ENCODE peak calls at places on chromosomes 4 and X, in eight cellular contexts. M, K, H, I, A, N, F and T are unnamed samples. For H3K36me3, the result is how much of the 10 kb centered on the place peaks cover.

GRCh38 chrX:46991664-46992063 is 79.4 kb downstream of the JADE3 start:
- DNase-seq in K (peak), I (no peak), M (no peak), N (no peak), A (no peak), H (peak), F (no peak), T (no peak)

GRCh38 chrX:34300871-34301270 is 168.8 kb upstream of the FAM47A start:
- DNase-seq in A (no peak), K (peak), H (peak), M (peak), N (no peak), F (no peak), I (peak), T (peak)

GRCh38 chr4:52914051-52914605 is 52.0 kb downstream of the RASL11B start:
- DNase-seq in H (no peak), N (no peak), K (no peak), F (peak), A (no peak), I (no peak), M (no peak), T (no peak)

GRCh38 chr4:6893449-6894085 is 16.1 kb upstream of the TBC1D14 start:
- DNase-seq in F (no peak), H (no peak), K (no peak), N (peak), M (no peak), A (no peak), I (no peak), T (no peak)

GRCh38 chr4:187469627-187470026 is 525.9 kb upstream of the ZFP42 start:
- DNase-seq in F (no peak), I (no peak), H (no peak), M (no peak), K (no peak), N (no peak), A (no peak), T (no peak)

GRCh38 chrX:65643046-65643785 is 24.2 kb upstream of the MSN start:
- DNase-seq in N (no peak), I (no peak), F (peak), M (no peak), K (no peak), H (no peak), A (no peak), T (no peak)

GRCh38 chrX:55738969-55739368 is 21.4 kb downstream of the RRAGB start:
- DNase-seq in I (no peak), M (no peak), A (no peak), H (no peak), N (no peak), F (no peak), K (no peak), T (no peak)

GRCh38 chr4:143178923-143179322 is 5.8 kb upstream of the USP38 start:
- DNase-seq in N (no peak), A (no peak), F (no peak), K (no peak), I (no peak), M (no peak), H (no peak), T (no peak)

GRCh38 chr4:48016141-48017107 is at the start of the genes CNGA1 and NIPAL1:
- DNase-seq in H (peak), K (peak), F (peak), I (peak), A (peak), N (peak), M (peak), T (peak)

GRCh38 chr4:118282692-118283091 is 70.1 kb downstream of the PRSS12 start:
- DNase-seq in A (no peak), N (no peak), M (no peak), F (peak), K (no peak), I (no peak), H (peak), T (no peak)

GRCh38 chrX:105975382-105975781 is 63.1 kb downstream of the SERPINA7 start:
- DNase-seq in F (no peak), H (no peak), K (no peak), N (no peak), M (no peak), A (no peak), I (no peak), T (peak)

GRCh38 chr4:93394488-93395185 is 433.9 kb upstream of the ATOH1 start:
- DNase-seq in M (no peak), F (no peak), H (no peak), I (no peak), A (no peak), K (no peak), N (no peak), T (no peak)

GRCh38 chr4:102687373-102687981 is 73.3 kb downstream of the MANBA start:
- DNase-seq in F (peak), A (no peak), N (no peak), H (no peak), I (peak), M (no peak), K (no peak), T (no peak)

GRCh38 chr4:39729557-39729956 is 31.6 kb downstream of the UBE2K start:
- DNase-seq in A (no peak), M (no peak), F (no peak), H (no peak), I (no peak), K (no peak), N (no peak), T (no peak)

GRCh38 chrX:19670854-19671620 is 155.7 kb upstream of the MAP3K15 start:
- DNase-seq in F (peak), H (peak), A (no peak), K (no peak), M (no peak), N (peak), I (peak), T (peak)

GRCh38 chr4:40525811-40526598 is 103.7 kb downstream of the RBM47 start:
- DNase-seq in K (no peak), F (peak), N (no peak), A (no peak), I (peak), M (peak), H (peak), T (no peak)

GRCh38 chr4:25919676-25920075 is 5.7 kb downstream of the SMIM20 start:
- DNase-seq in F (no peak), M (peak), K (no peak), H (no peak), I (no peak), N (peak), A (no peak), T (no peak)

GRCh38 chrX:1420371-1420770 is 28.5 kb upstream of the SLC25A6 start:
- DNase-seq in N (no peak), H (no peak), M (no peak), A (peak), I (no peak), K (no peak), F (no peak), T (no peak)

GRCh38 chr4:37682701-37683401 is 3.3 kb downstream of the RELL1 start:
- DNase-seq in M (no peak), A (no peak), N (no peak), I (no peak), F (no peak), K (no peak), H (no peak), T (no peak)

GRCh38 chr4:84738622-84739021 is 155.7 kb downstream of the CDS1 start:
- DNase-seq in A (no peak), F (no peak), K (no peak), H (no peak), I (no peak), N (no peak), M (no peak), T (no peak)

GRCh38 chr4:84737656-84738055 is 154.7 kb downstream of the CDS1 start:
- DNase-seq in K (no peak), F (no peak), M (no peak), I (no peak), N (no peak), A (no peak), H (peak), T (no peak)

GRCh38 chr4:84740071-84740470 is 157.1 kb downstream of the CDS1 start:
- DNase-seq in F (no peak), N (no peak), H (no peak), A (no peak), K (no peak), M (no peak), I (no peak), T (no peak)
- H3K36me3 ChIP-seq in F (under half), N (under half), H (half or more), A (half or more), K (half or more), M (under half), I (under half), T (half or more)

DNA sequence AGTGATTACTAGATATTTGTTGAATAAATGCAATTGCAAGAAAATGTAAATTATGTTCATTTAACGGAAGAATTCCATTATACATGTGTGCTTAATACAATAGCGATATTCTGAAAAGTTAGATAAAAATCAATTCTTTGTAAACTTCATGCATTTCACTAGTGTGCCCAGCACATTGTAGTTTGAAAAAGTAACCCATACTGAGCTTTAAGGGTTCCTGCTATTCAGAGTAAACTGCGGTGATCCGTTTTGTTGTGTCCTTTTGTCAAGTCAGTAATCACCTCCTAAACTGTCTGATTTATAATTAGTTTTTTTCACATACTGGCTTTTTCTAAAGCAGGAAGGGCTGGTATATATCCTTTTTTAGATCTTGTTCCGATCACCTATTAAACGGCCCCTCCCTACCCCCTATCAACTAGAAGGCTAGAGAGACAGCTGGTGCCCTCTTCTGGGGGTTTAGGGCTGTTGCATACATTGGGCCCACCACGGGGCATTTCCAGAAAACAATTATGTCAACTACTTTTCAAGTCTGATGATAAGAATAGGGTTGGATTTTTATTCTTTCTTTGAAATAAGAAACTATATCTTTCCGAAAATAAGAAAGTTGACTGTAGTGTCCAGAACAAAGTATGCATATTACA is 7.0 kb upstream of the BMP15 start:
- DNase-seq in H (peak), A (no peak), K (peak), N (no peak), M (peak), F (peak), I (no peak), T (peak)
- H3K4me3 ChIP-seq in H (no peak), A (peak), K (no peak), N (no peak), M (no peak), F (no peak), I (no peak), T (peak)

GRCh38 chrX:153948847-153949819 is 4.7 kb upstream of the RENBP start:
- DNase-seq in F (no peak), H (no peak), A (no peak), M (no peak), N (no peak), K (no peak), I (no peak), T (no peak)

GRCh38 chrX:153945956-153946909 is 1.8 kb upstream of the RENBP start:
- DNase-seq in H (no peak), F (no peak), I (no peak), M (no peak), N (no peak), K (no peak), A (no peak), T (no peak)

GRCh38 chrX:153946910-153947769 is 2.7 kb upstream of the RENBP start:
- DNase-seq in F (peak), I (no peak), H (peak), M (peak), A (peak), K (peak), N (peak), T (peak)

GRCh38 chrX:153944800-153945150 is 332 bp upstream of the RENBP start:
- DNase-seq in H (no peak), N (no peak), M (no peak), I (no peak), K (no peak), A (no peak), F (no peak), T (no peak)

DNA sequence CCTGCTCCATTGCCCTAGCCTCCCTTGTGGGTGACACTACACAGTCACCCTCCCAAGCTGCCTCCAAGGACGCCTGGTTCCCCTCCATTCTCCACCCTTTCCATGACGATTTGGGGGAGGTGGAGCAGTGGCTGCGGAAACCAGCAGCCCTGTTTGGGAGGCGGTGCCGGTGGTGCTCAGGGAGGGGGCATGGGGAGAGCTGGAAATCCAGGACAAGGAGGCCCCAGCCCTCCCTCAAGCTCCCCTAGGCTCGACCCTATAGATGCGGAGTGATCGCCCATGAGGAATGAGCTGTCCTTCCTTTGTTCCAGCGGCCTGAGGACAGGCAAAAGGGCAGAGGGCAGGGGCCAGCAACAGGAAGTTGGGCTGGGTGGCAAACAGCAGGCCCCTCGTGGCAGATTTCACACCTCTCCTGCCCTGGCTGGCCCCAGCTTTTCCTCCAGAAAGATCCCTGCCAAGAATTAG is 3.6 kb upstream of the RENBP start:
- DNase-seq in A (no peak), M (no peak), N (no peak), H (no peak), F (no peak), I (no peak), K (no peak), T (no peak)
- H3K36me3 ChIP-seq in A (under half), M (half or more), N (under half), H (under half), F (under half), I (under half), K (half or more), T (under half)

DNA sequence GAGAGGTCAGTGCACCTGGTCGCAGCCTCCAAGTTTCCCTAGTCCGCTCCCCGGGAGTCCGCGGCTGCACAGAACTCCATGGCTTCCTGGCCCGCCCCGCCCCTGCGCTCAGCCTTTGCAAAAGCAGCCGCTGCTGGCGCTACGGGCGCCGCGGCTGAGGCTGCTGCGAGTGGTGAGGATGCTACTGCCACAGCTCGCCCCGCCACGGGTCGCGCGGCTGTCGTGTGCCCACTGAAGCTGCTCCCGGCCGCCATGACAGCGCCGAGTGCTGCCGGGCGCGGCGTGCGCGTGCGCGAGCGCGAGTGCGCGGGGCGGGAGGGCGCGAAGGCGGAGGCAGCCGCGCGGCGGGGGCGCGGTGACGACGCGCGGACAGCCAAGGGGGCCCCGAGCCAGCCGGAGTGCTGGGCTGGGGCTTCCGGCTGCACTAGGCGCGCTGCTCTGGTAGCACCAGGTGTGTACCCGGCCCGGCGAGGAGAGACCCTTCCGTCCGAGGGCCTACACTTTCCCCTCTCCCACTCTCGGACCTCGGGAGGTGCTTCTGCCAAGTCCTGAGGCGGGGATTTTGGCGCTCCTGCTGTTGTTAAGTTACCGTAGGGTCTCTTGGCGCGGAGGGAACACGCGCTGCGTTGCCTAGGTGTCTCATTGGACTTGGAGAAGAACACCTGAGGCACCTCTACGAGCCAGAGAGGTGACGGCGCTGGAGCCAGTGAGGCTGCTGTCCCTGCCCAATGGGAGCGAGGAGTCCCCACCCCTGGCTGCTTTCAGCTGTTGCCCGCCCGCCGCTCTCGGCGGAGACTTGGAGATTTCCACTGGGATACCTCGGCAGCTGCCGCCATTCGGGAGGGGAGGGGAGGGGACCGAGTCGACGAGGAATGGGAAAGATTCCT is 617 bp upstream of the LRBA start:
- DNase-seq in N (peak), H (peak), M (peak), A (peak), I (no peak), K (peak), F (peak), T (peak)
- H3K4me3 ChIP-seq in N (peak), H (peak), M (peak), A (peak), I (peak), K (peak), F (peak), T (peak)

DNA sequence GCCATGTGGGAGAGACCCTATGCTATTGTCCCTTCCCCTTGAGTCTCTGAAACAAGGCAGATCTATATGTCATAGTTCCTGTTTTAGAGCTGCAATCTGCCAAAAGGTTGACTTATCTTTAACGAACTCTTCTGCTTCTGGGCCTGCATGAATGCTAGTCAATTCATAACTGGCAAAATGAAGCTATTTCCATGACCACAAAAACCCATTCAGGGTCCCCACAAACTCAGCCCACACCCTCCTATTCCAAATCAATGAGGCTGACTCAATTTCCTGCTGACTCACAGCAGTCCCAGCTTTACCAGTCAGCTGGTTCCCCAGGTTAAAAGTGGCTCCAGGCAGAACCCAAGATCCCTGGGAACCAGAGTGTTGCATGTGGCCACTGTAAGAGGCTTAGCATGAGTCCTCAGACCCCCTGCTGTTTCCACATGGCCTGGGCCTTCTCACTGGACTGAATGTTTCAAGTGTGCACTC is 25.2 kb upstream of the SOD3 start:
- DNase-seq in F (peak), I (peak), M (peak), K (peak), A (no peak), N (no peak), H (peak), T (peak)
- H3K36me3 ChIP-seq in F (under half), I (under half), M (under half), K (under half), A (under half), N (under half), H (under half), T (under half)

DNA sequence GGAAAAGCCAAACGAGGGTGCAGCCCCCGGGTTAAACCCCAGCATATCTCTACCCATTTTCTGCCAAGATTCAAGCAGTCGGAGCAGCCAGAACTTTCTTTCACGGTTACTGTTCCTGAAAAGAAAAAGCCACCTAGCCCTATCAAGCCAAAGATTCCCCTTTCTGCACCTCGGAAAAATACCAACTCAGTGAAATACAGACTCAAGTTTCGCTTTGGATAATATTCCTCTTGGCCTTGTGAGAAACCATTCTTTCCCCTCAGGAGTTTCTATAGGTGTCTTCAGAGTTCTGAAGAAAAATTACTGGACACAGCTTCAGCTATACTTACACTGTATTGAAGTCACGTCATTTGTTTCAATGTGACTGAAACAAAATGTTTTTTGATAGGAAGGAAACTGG is 20.0 kb downstream of the FGF5 start:
- DNase-seq in N (no peak), A (no peak), K (no peak), H (no peak), M (no peak), I (no peak), F (no peak), T (no peak)
- H3K4me3 ChIP-seq in N (no peak), A (no peak), K (no peak), H (no peak), M (peak), I (no peak), F (no peak), T (no peak)